ENCODE peak calls at places on chromosomes 13 and 19, in seven cellular contexts. P is small intestine, Q is T follicular helper cell, C is thyroid gland, Z is retina, Y is KG1, J is neural progenitor cell. O is an unnamed sample.

GRCh38 chr19:40217027-40217810 is 965 bp downstream of the TTC9B start:
- DNase-seq in P (peak; percentile 70), Q (no peak), C (peak; percentile 74), Z (peak; percentile 49), Y (no peak), J (peak; percentile 41), O (peak; percentile 48)

GRCh38 chr13:51626749-51627148 is 42.5 kb downstream of the WDFY2 start:
- DNase-seq in P (no peak), Q (no peak), C (peak; percentile 61), Z (no peak), Y (no peak), J (no peak), O (no peak)

GRCh38 chr13:33262069-33262487 is 23.5 kb downstream of the STARD13 start:
- DNase-seq in P (peak; percentile 54), Q (no peak), C (no peak), Z (no peak), Y (no peak), J (peak; percentile 12), O (peak; percentile 72)

GRCh38 chr19:55552206-55552605 is 6.9 kb upstream of the SBK3 start:
- DNase-seq in P (no peak), Q (no peak), C (no peak), Z (no peak), Y (no peak), J (no peak), O (no peak)

GRCh38 chr13:74134777-74135305 is 637 bp upstream of the KLF12 start:
- DNase-seq in P (no peak), Q (peak; percentile 54), C (peak; percentile 48), Z (peak; percentile 90), Y (no peak), J (peak; percentile 72), O (peak; percentile 53)

GRCh38 chr19:1873524-1874473 is 10.4 kb upstream of the KLF16 start:
- DNase-seq in P (no peak), Q (no peak), C (peak; percentile 40), Z (no peak), Y (no peak), J (no peak), O (no peak)

GRCh38 chr19:16889429-16889882 is 657 bp downstream of the F2RL3 start:
- DNase-seq in P (no peak), Q (no peak), C (peak; percentile 9), Z (no peak), Y (no peak), J (no peak), O (peak; percentile 66)

GRCh38 chr19:1227655-1228054 is 10.2 kb downstream of the CBARP start:
- DNase-seq in P (no peak), Q (no peak), C (no peak), Z (no peak), Y (no peak), J (no peak), O (no peak)

GRCh38 chr19:39131255-39131755 is 5.7 kb downstream of the PAK4 start:
- DNase-seq in P (no peak), Q (no peak), C (peak; percentile 86), Z (no peak), Y (no peak), J (no peak), O (no peak)

GRCh38 chr19:17942181-17942580 is 9.4 kb downstream of the CCDC124 start:
- DNase-seq in P (no peak), Q (no peak), C (no peak), Z (no peak), Y (no peak), J (no peak), O (no peak)

GRCh38 chr19:56120371-56121179 is 520 bp downstream of the ZNF787 start:
- DNase-seq in P (peak; percentile 92), Q (peak; percentile 68), C (peak; percentile 54), Z (peak; percentile 63), Y (peak; percentile 84), J (peak; percentile 74), O (peak; percentile 87)

GRCh38 chr13:98372886-98373285 is 195.8 kb upstream of the RNF113B start:
- DNase-seq in P (no peak), Q (no peak), C (peak; percentile 44), Z (no peak), Y (no peak), J (no peak), O (no peak)

O was measured in Daoy.